ENCODE peak calls at places on chromosomes 1 and 21, in five cellular contexts. F is HFF-Myc; G is activated naive CD4-positive, alpha-beta T cell treated with anti-CD3 and anti-CD28 coated beads for 36 hours; X is effector CD4-positive, alpha-beta T cell; K is activated CD4-positive, CD25-positive, alpha-beta regulatory T cell. V is an unnamed sample.

GRCh38 chr1:187465441-187465840 is 636.7 kb downstream of the PLA2G4A start:
- DNase-seq in X (no peak), K (no peak), F (no peak), G (no peak), V (no peak)

GRCh38 chr1:66436378-66437135 is 97.4 kb upstream of the SGIP1 start:
- DNase-seq in X (peak), K (no peak), G (peak), F (peak), V (peak)

GRCh38 chr1:182795563-182796228 is 6.1 kb downstream of the NPL start:
- DNase-seq in G (no peak), X (no peak), K (no peak), F (no peak), V (no peak)

GRCh38 chr1:36304970-36305914 is 926 bp upstream of the SH3D21 start:
- DNase-seq in F (no peak), K (no peak), G (peak), X (no peak), V (no peak)

GRCh38 chr1:229454056-229454455 is 20.2 kb upstream of the ACTA1 start:
- DNase-seq in X (no peak), F (no peak), K (no peak), G (no peak), V (no peak)

GRCh38 chr1:167795810-167796740 is 74.3 kb downstream of the MPZL1 start:
- DNase-seq in K (no peak), X (no peak), F (no peak), G (no peak), V (no peak)

GRCh38 chr1:14649976-14650375 is 51.5 kb downstream of the KAZN start:
- DNase-seq in F (no peak), G (no peak), X (no peak), K (no peak), V (no peak)

GRCh38 chr1:25792115-25792514 is 7.9 kb upstream of the SELENON start:
- DNase-seq in G (no peak), X (no peak), F (no peak), K (no peak), V (no peak)

GRCh38 chr1:201376464-201377374 is 761 bp downstream of the TNNT2 start:
- DNase-seq in F (peak), G (peak), X (no peak), K (no peak), V (no peak)

GRCh38 chr1:40232444-40232843 is 15.3 kb upstream of the TMCO2 start:
- DNase-seq in G (peak), F (no peak), K (peak), X (peak), V (peak)

GRCh38 chr1:68281946-68282615 is 49.8 kb upstream of the WLS start:
- DNase-seq in G (no peak), X (no peak), F (no peak), K (no peak), V (no peak)

GRCh38 chr21:23977971-23978370 is 1629.3 kb downstream of the MRPL39 start:
- DNase-seq in F (no peak), G (no peak), X (no peak), K (no peak), V (no peak)

GRCh38 chr1:238960071-238960470 is 426.3 kb upstream of the CHRM3 start:
- DNase-seq in G (no peak), K (no peak), F (no peak), X (no peak), V (no peak)